ENCODE peak calls at places on chromosomes 11 and 22, in six cellular contexts. C is suprapubic skin, E is GM23338, U is HCT116, A is prostate gland, T is HepG2. Z is an unnamed sample.
A peak's percentile ranks its signal among the peaks of the same experiment; 100 is the strongest.

GRCh38 chr11:64039012-64039665 is 3.4 kb downstream of the FLRT1 start:
- DNase-seq in C (no peak), E (no peak), U (no peak), A (no peak), T (no peak), Z (no peak)

GRCh38 chr11:10913075-10913474 is 55.2 kb upstream of the ZBED5 start:
- DNase-seq in C (no peak), E (no peak), U (no peak), A (no peak), T (no peak), Z (no peak)

GRCh38 chr11:17481905-17482304 is 5.3 kb upstream of the ABCC8 start:
- DNase-seq in C (no peak), E (no peak), U (no peak), A (no peak), T (no peak), Z (peak; percentile 54)

GRCh38 chr11:34354782-34355181 is 3.0 kb downstream of the ABTB2 start:
- DNase-seq in C (no peak), E (no peak), U (no peak), A (no peak), T (no peak), Z (no peak)

GRCh38 chr11:60767388-60767811 is 10.7 kb downstream of the MS4A15 start:
- DNase-seq in C (no peak), E (peak; percentile 83), U (peak; percentile 12), A (no peak), T (no peak), Z (peak; percentile 70)

GRCh38 chr11:100709233-100709999 is 22.3 kb downstream of the ARHGAP42 start:
- DNase-seq in C (no peak), E (no peak), U (peak; percentile 26), A (no peak), T (no peak), Z (no peak)

GRCh38 chr22:24146791-24147353 is 34.4 kb upstream of the SUSD2 start:
- DNase-seq in C (no peak), E (peak; percentile 42), U (no peak), A (no peak), T (no peak), Z (no peak)

GRCh38 chr22:19559956-19560355 is 35.7 kb upstream of the CLDN5 start:
- DNase-seq in C (no peak), E (no peak), U (no peak), A (no peak), T (no peak), Z (no peak)

GRCh38 chr11:117833401-117833891 is 8.9 kb upstream of the FXYD2 start:
- DNase-seq in C (peak; percentile 64), E (no peak), U (no peak), A (peak; percentile 70), T (no peak), Z (peak; percentile 69)

GRCh38 chr11:66002648-66003225 is 434 bp downstream of the BANF1 start:
- DNase-seq in C (no peak), E (peak; percentile 39), U (no peak), A (peak; percentile 69), T (peak; percentile 45), Z (no peak)

GRCh38 chr22:47793304-47794101 is 1031.1 kb downstream of the TBC1D22A start:
- DNase-seq in C (no peak), E (no peak), U (no peak), A (no peak), T (no peak), Z (peak; percentile 53)

GRCh38 chr22:46129390-46130041 is 20.8 kb upstream of the PPARA start:
- DNase-seq in C (no peak), E (no peak), U (no peak), A (no peak), T (no peak), Z (peak; percentile 89)

GRCh38 chr11:113401718-113402117 is 14.1 kb downstream of the ANKK1 start:
- DNase-seq in C (no peak), E (no peak), U (peak; percentile 32), A (peak; percentile 84), T (no peak), Z (no peak)

GRCh38 chr11:21514298-21514697 is 678.6 kb upstream of the ANO5 start:
- DNase-seq in C (no peak), E (peak; percentile 36), U (no peak), A (no peak), T (peak; percentile 1), Z (no peak)

GRCh38 chr11:59427068-59427382 is 812 bp upstream of the OR5A2 start:
- DNase-seq in C (no peak), E (no peak), U (no peak), A (no peak), T (no peak), Z (no peak)

GRCh38 chr11:20342347-20343279 is 20.9 kb upstream of the HTATIP2 start:
- DNase-seq in C (no peak), E (peak; percentile 87), U (no peak), A (no peak), T (peak; percentile 61), Z (no peak)

GRCh38 chr11:15665368-15665871 is 550.7 kb downstream of the INSC start:
- DNase-seq in C (no peak), E (no peak), U (no peak), A (no peak), T (peak; percentile 19), Z (no peak)

GRCh38 chr11:67468056-67468455 is 995 bp downstream of the TMEM134 start:
- DNase-seq in C (peak; percentile 90), E (no peak), U (no peak), A (peak; percentile 95), T (no peak), Z (no peak)

GRCh38 chr11:27012254-27012921 is 18.5 kb downstream of the FIBIN start:
- DNase-seq in C (no peak), E (peak; percentile 6), U (no peak), A (no peak), T (no peak), Z (no peak)

GRCh38 chr22:42696331-42696967 is 24.2 kb downstream of the A4GALT start:
- DNase-seq in C (no peak), E (no peak), U (no peak), A (no peak), T (no peak), Z (no peak)

GRCh38 chr11:79241842-79242241 is 199.0 kb downstream of the TENM4 start:
- DNase-seq in C (no peak), E (no peak), U (no peak), A (no peak), T (no peak), Z (no peak)

DNA sequence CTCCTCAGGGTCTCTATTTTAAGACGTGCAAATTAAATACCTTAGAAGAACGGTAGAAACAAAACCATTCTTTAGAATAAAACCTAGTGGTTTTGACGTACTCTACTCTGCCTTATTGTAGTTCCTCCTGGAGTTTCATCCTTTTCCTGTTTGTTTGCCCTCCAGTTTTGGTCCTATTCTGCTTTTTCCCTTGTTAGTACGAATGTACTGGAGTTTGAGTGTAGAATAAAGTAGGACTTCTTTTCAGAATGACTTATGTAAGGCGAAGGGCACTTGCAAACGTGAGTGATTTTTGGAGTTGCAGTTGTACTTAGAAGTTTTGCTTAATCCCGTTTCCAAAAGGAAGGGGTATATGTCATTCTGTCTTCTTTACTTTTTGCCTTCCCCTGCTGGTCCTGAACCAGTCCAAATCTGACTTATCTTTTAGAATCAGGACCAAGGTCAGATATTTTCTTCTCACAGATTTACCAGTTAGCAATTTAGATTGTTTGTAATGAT is 1.4 kb downstream of the SIK2 start:
- DNase-seq in C (no peak), E (no peak), U (no peak), A (no peak), T (no peak), Z (no peak)
- H3K4me1 ChIP-seq in C (peaks cover 22% of the 10 kb centered on the region), E (peaks cover 22% of the 10 kb centered on the region), U (peaks cover 27% of the 10 kb centered on the region), A (no peaks in the 10 kb centered on the region), T (peaks cover 52% of the 10 kb centered on the region), Z (peaks cover 34% of the 10 kb centered on the region)

GRCh38 chr11:94946812-94947211 is 26.5 kb downstream of the CWC15 start:
- DNase-seq in C (no peak), E (no peak), U (no peak), A (no peak), T (no peak), Z (no peak)
- TF ChIP-seq POLR2AphosphoS5 in C (no peak), E (no peak), U (no peak), A (no peak), T (no peak), Z (no peak)

GRCh38 chr22:26546282-26546681 is 34.0 kb upstream of the TFIP11 start:
- DNase-seq in C (no peak), E (no peak), U (no peak), A (no peak), T (no peak), Z (no peak)
- H3K4me1 ChIP-seq in C (peaks cover 40% of the 10 kb centered on the region), E (peaks cover 33% of the 10 kb centered on the region), U (peaks cover 13% of the 10 kb centered on the region), A (no peaks in the 10 kb centered on the region), T (peaks cover 22% of the 10 kb centered on the region), Z (peaks cover 75% of the 10 kb centered on the region)

GRCh38 chr22:31077681-31078080 is 3.4 kb upstream of the SMTN start:
- DNase-seq in C (no peak), E (no peak), U (no peak), A (no peak), T (no peak), Z (no peak)

GRCh38 chr22:31080848-31081649 is at the start of gene SMTN:
- DNase-seq in C (peak; percentile 96), E (peak; percentile 97), U (peak; percentile 83), A (peak; percentile 94), T (peak; percentile 86), Z (peak; percentile 97)

GRCh38 chr22:31080164-31080847 is 812 bp upstream of the SMTN start:
- DNase-seq in C (no peak), E (peak; percentile 16), U (no peak), A (no peak), T (no peak), Z (no peak)

GRCh38 chr22:31079095-31079642 is 1.9 kb upstream of the SMTN start:
- DNase-seq in C (no peak), E (peak; percentile 67), U (no peak), A (no peak), T (peak; percentile 77), Z (no peak)

DNA sequence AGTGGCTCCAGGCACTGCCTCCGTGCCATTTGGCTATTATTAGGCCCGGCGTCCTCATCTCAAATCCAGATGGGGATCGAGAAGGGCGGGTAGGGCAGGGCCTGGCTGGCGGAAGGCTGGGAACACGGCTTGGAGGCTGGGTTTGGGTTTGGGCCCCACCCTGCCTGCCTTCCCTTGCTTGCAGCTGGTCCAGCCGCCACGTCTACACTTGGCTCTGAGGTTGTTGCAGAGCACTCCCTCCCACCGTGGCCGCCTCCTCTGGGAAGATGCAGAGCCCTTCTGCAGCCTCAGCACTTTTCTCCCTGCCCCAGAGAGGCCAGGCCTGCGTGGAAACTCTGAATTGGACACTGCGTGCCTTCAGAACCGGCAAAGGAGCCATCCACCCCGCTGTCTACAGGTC is 5.2 kb upstream of the SMTN start:
- DNase-seq in C (peak; percentile 91), E (no peak), U (no peak), A (no peak), T (no peak), Z (peak; percentile 77)
- TF ChIP-seq POLR2AphosphoS5 in C (no peak), E (no peak), U (no peak), A (peak; percentile 19), T (no peak), Z (peak; percentile 52)

GRCh38 chr22:22877523-22878210 is 9.9 kb upstream of the IGLL5 start:
- DNase-seq in C (no peak), E (peak; percentile 89), U (peak; percentile 54), A (peak; percentile 23), T (peak; percentile 46), Z (peak; percentile 88)
- H3K4me1 ChIP-seq in C (no peaks in the 10 kb centered on the region), E (no peaks in the 10 kb centered on the region), U (no peaks in the 10 kb centered on the region), A (no peaks in the 10 kb centered on the region), T (no peaks in the 10 kb centered on the region), Z (peaks cover 34% of the 10 kb centered on the region)